ENCODE peak calls at places on chromosomes 7 and 10, in six cellular contexts. Q is SW 1271; K is stimulated activated CD8-positive, alpha-beta memory T cell treated with anti-CD3 and anti-CD28 coated beads, Interleukin-15, amount 100 ng/mL, for 1 hour; G is Panc1; F is naive B cell; T is HEK293T. U is an unnamed sample.

GRCh38 chr10:129707406-129708388 is 240.7 kb downstream of the MGMT start:
- DNase-seq in Q (no peak), K (no peak), G (no peak), F (no peak), T (no peak), U (no peak)

GRCh38 chr10:95601116-95601719 is 40.0 kb upstream of the SORBS1 start:
- DNase-seq in Q (peak), K (peak), G (peak), F (peak), T (peak), U (peak)

GRCh38 chr10:52818019-52818418 is 45.4 kb upstream of the MBL2 start:
- DNase-seq in Q (peak), K (no peak), G (peak), F (no peak), T (peak), U (no peak)

GRCh38 chr7:27346531-27347260 is 104.1 kb downstream of the EVX1 start:
- DNase-seq in Q (no peak), K (no peak), G (peak), F (no peak), T (peak), U (no peak)

GRCh38 chr10:12512292-12513002 is 163.1 kb downstream of the CAMK1D start:
- DNase-seq in Q (no peak), K (no peak), G (no peak), F (no peak), T (no peak), U (no peak)

GRCh38 chr10:116385994-116386809 is 41.4 kb upstream of the PNLIPRP3 start:
- DNase-seq in Q (no peak), K (no peak), G (peak), F (no peak), T (peak), U (no peak)

GRCh38 chr10:129028425-129028824 is 438.6 kb upstream of the MGMT start:
- DNase-seq in Q (no peak), K (no peak), G (no peak), F (no peak), T (no peak), U (no peak)

GRCh38 chr10:32004161-32004591 is 52.0 kb downstream of the KIF5B start:
- DNase-seq in Q (no peak), K (no peak), G (no peak), F (no peak), T (no peak), U (no peak)

GRCh38 chr7:24440851-24441250 is 132.4 kb upstream of the PALS2 start:
- DNase-seq in Q (no peak), K (no peak), G (no peak), F (no peak), T (no peak), U (no peak)

GRCh38 chr10:35640951-35641429 is 1.1 kb downstream of the FZD8 start:
- DNase-seq in Q (peak), K (no peak), G (peak), F (peak), T (peak), U (no peak)

GRCh38 chr10:87700031-87700796 is 40.5 kb downstream of the PAPSS2 start:
- DNase-seq in Q (no peak), K (no peak), G (no peak), F (no peak), T (no peak), U (no peak)

GRCh38 chr7:158422551-158423189 is 165.0 kb downstream of the PTPRN2 start:
- DNase-seq in Q (no peak), K (no peak), G (no peak), F (no peak), T (no peak), U (no peak)

GRCh38 chr7:68176974-68177373 is 1180.3 kb downstream of the TYW1 start:
- DNase-seq in Q (peak), K (no peak), G (peak), F (peak), T (peak), U (no peak)

GRCh38 chr10:120437541-120437940 is 19.5 kb upstream of the PLPP4 start:
- DNase-seq in Q (no peak), K (no peak), G (no peak), F (no peak), T (no peak), U (no peak)

GRCh38 chr7:22718200-22718711 is 8.7 kb upstream of the IL6 start:
- DNase-seq in Q (peak), K (no peak), G (peak), F (no peak), T (no peak), U (no peak)

GRCh38 chr7:152342796-152343195 is 93.0 kb downstream of the KMT2C start:
- DNase-seq in Q (no peak), K (no peak), G (no peak), F (no peak), T (no peak), U (no peak)

GRCh38 chr10:51683031-51683830 is 16.2 kb downstream of the CSTF2T start:
- DNase-seq in Q (no peak), K (no peak), G (no peak), F (no peak), T (no peak), U (no peak)

GRCh38 chr7:156819733-156820295 is 73.2 kb downstream of the LMBR1 start:
- DNase-seq in Q (no peak), K (no peak), G (no peak), F (no peak), T (no peak), U (no peak)

GRCh38 chr10:132685121-132685891 is 100.6 kb downstream of the NKX6-2 start:
- DNase-seq in Q (no peak), K (no peak), G (peak), F (peak), T (no peak), U (no peak)

GRCh38 chr10:97939446-97939990 is 89.9 kb downstream of the GOLGA7B start:
- DNase-seq in Q (no peak), K (no peak), G (no peak), F (no peak), T (no peak), U (no peak)

GRCh38 chr10:14673189-14673947 is 101.3 kb downstream of the FAM107B start:
- DNase-seq in Q (no peak), K (no peak), G (no peak), F (no peak), T (no peak), U (no peak)

GRCh38 chr7:156222611-156223010 is 410.3 kb upstream of the SHH start:
- DNase-seq in Q (no peak), K (no peak), G (no peak), F (no peak), T (no peak), U (no peak)

GRCh38 chr7:80218723-80219122 is 84.1 kb downstream of the GNAI1 start:
- DNase-seq in Q (peak), K (no peak), G (peak), F (no peak), T (no peak), U (no peak)

GRCh38 chr10:96740579-96741281 is 20.4 kb upstream of the PIK3AP1 start:
- DNase-seq in Q (no peak), K (no peak), G (no peak), F (peak), T (no peak), U (no peak)

GRCh38 chr7:148385009-148385682 is 205.4 kb upstream of the C7orf33 start:
- DNase-seq in Q (no peak), K (no peak), G (no peak), F (no peak), T (no peak), U (no peak)

GRCh38 chr7:3042861-3043489 is 692 bp downstream of the CARD11 start:
- DNase-seq in Q (no peak), K (peak), G (no peak), F (peak), T (no peak), U (peak)

GRCh38 chr10:83871486-83872081 is 267.7 kb upstream of the GHITM start:
- DNase-seq in Q (peak), K (peak), G (peak), F (peak), T (peak), U (peak)

GRCh38 chr7:130732980-130733865 is 784 bp downstream of the KLF14 start:
- DNase-seq in Q (no peak), K (no peak), G (no peak), F (peak), T (no peak), U (peak)

GRCh38 chr10:22676435-22676834 is 37.9 kb downstream of the PIP4K2A start:
- DNase-seq in Q (no peak), K (no peak), G (no peak), F (no peak), T (no peak), U (no peak)

GRCh38 chr7:5514440-5515035 is 90.9 kb upstream of the TNRC18 start:
- DNase-seq in Q (no peak), K (no peak), G (no peak), F (no peak), T (no peak), U (no peak)

GRCh38 chr7:39531818-39532217 is 34.4 kb upstream of the YAE1 start:
- DNase-seq in Q (no peak), K (no peak), G (no peak), F (no peak), T (no peak), U (no peak)

GRCh38 chr10:114879541-114880158 is 58.1 kb downstream of the FHIP2A start:
- DNase-seq in Q (peak), K (no peak), G (no peak), F (peak), T (peak), U (no peak)

GRCh38 chr10:12849351-12850181 is 151.9 kb downstream of the CCDC3 start:
- DNase-seq in Q (no peak), K (no peak), G (no peak), F (no peak), T (no peak), U (no peak)

GRCh38 chr7:20114463-20114862 is 102.7 kb downstream of the MACC1 start:
- DNase-seq in Q (no peak), K (no peak), G (no peak), F (peak), T (no peak), U (no peak)

GRCh38 chr7:51307811-51308737 is 8.5 kb downstream of the COBL start:
- DNase-seq in Q (no peak), K (no peak), G (no peak), F (no peak), T (no peak), U (no peak)

GRCh38 chr10:68826764-68827591 is at the start of gene STOX1:
- DNase-seq in Q (peak), K (peak), G (no peak), F (peak), T (peak), U (peak)

GRCh38 chr10:71605263-71605962 is 114.2 kb downstream of the C10orf105 start:
- DNase-seq in Q (no peak), K (no peak), G (no peak), F (no peak), T (no peak), U (no peak)

GRCh38 chr7:112892263-112892662 is 102.1 kb upstream of the TMEM168 start:
- DNase-seq in Q (no peak), K (no peak), G (no peak), F (no peak), T (no peak), U (no peak)

U was measured in activated T-helper 1 cell treated with Interleukin-2 at 50 U/mL for 16 hours.